ENCODE peak calls at places on chromosome 9, in four cellular contexts. One of them, this sample, is unnamed.

GRCh38 chr9:19875291-19875910 is 86.6 kb upstream of the SLC24A2 start:
- DNase-seq in right lobe of liver: no peak
- DNase-seq in neuronal stem cell: no peak
- DNase-seq in A673: no peak
- DNase-seq in this sample: no peak

GRCh38 chr9:74953235-74953741 is 576 bp upstream of the C9orf40 start:
- DNase-seq in right lobe of liver: no peak
- DNase-seq in neuronal stem cell: no peak
- DNase-seq in A673: no peak
- DNase-seq in this sample: no peak

GRCh38 chr9:16870606-16871357 is at the start of gene BNC2:
- DNase-seq in right lobe of liver: peak; percentile 57
- DNase-seq in neuronal stem cell: peak; percentile 73
- DNase-seq in A673: peak; percentile 7
- DNase-seq in this sample: no peak

GRCh38 chr9:94799578-94800264 is 73.2 kb downstream of the AOPEP start:
- DNase-seq in right lobe of liver: no peak
- DNase-seq in neuronal stem cell: no peak
- DNase-seq in A673: peak; percentile 18
- DNase-seq in this sample: no peak

GRCh38 chr9:131810351-131811170 is 70.7 kb upstream of the RAPGEF1 start:
- DNase-seq in right lobe of liver: no peak
- DNase-seq in neuronal stem cell: no peak
- DNase-seq in A673: no peak
- DNase-seq in this sample: no peak

GRCh38 chr9:114860187-114860586 is 54.3 kb upstream of the TNFSF15 start:
- DNase-seq in right lobe of liver: no peak
- DNase-seq in neuronal stem cell: no peak
- DNase-seq in A673: no peak
- DNase-seq in this sample: no peak

GRCh38 chr9:126838895-126839294 is 21.5 kb upstream of the ZBTB34 start:
- DNase-seq in right lobe of liver: no peak
- DNase-seq in neuronal stem cell: no peak
- DNase-seq in A673: no peak
- DNase-seq in this sample: no peak

GRCh38 chr9:128286435-128286834 is 10.4 kb downstream of the SWI5 start:
- DNase-seq in right lobe of liver: no peak
- DNase-seq in neuronal stem cell: no peak
- DNase-seq in A673: no peak
- DNase-seq in this sample: no peak

GRCh38 chr9:2403701-2404100 is 217.9 kb upstream of the VLDLR start:
- DNase-seq in right lobe of liver: no peak
- DNase-seq in neuronal stem cell: no peak
- DNase-seq in A673: no peak
- DNase-seq in this sample: no peak

GRCh38 chr9:122004589-122004988 is 88.5 kb downstream of the TTLL11 start:
- DNase-seq in right lobe of liver: no peak
- DNase-seq in neuronal stem cell: no peak
- DNase-seq in A673: no peak
- DNase-seq in this sample: no peak

GRCh38 chr9:81694541-81694940 is 5.2 kb upstream of the TLE1 start:
- DNase-seq in right lobe of liver: no peak
- DNase-seq in neuronal stem cell: no peak
- DNase-seq in A673: no peak
- DNase-seq in this sample: no peak
- H3K27ac ChIP-seq in right lobe of liver: no peak overlapping the region
- H3K27ac ChIP-seq in neuronal stem cell: no peak overlapping the region
- H3K27ac ChIP-seq in A673: no peak overlapping the region
- H3K27ac ChIP-seq in this sample: no peak overlapping the region

GRCh38 chr9:7936201-7936600 is 136.6 kb upstream of the DMAC1 start:
- DNase-seq in right lobe of liver: no peak
- DNase-seq in neuronal stem cell: no peak
- DNase-seq in A673: no peak
- DNase-seq in this sample: no peak
- H3K27ac ChIP-seq in right lobe of liver: no peak overlapping the region
- H3K27ac ChIP-seq in neuronal stem cell: no peak overlapping the region
- H3K27ac ChIP-seq in A673: no peak overlapping the region
- H3K27ac ChIP-seq in this sample: no peak overlapping the region

DNA sequence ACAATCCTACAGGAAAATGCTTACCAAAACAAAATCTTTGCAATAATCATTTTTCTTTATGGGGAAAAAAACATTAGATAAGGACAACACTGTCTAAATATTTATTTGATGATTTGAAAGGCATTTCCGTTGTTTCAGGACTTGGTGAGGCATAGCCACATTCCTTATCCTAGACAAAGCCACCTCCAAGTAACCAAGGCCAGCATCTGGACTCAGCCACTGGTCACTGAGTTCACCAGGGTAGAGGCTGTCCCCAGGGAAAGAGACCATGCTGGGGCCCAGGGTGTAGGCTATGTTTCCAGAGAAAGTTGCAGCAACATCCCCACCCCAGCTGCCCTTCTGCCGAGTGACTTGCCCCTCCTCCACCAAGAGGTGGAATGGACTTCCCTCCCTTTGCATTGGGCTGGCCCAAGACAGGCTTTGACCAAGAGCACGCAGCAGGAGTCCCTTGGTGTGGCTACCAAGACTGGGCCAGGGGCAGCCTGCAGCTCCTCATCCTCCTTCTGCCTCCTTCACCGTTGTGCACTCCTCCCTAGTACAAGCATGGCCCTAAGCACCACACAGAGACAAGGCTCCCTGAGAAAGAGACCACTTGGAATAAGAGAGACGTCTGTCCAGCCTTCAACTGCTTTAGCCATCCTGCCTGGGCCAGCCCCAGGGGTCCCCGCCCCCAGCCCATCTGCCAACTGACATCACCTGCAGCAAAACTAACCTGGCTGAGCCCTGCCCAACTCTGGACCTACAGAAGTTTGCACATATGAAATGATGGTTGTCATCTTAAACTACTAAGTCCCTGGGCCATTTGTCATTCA is 68.1 kb upstream of the SPIN1 start:
- DNase-seq in right lobe of liver: no peak
- DNase-seq in neuronal stem cell: no peak
- DNase-seq in A673: no peak
- DNase-seq in this sample: no peak
- H3K27ac ChIP-seq in right lobe of liver: no peak overlapping the region
- H3K27ac ChIP-seq in neuronal stem cell: no peak overlapping the region
- H3K27ac ChIP-seq in A673: no peak overlapping the region
- H3K27ac ChIP-seq in this sample: no peak overlapping the region

GRCh38 chr9:113388833-113389232 is 12.0 kb upstream of the HDHD3 start:
- DNase-seq in right lobe of liver: peak; percentile 90
- DNase-seq in neuronal stem cell: no peak
- DNase-seq in A673: no peak
- DNase-seq in this sample: peak; percentile 93

GRCh38 chr9:113391917-113392316 is 9.2 kb downstream of the ALAD start:
- DNase-seq in right lobe of liver: no peak
- DNase-seq in neuronal stem cell: no peak
- DNase-seq in A673: no peak
- DNase-seq in this sample: no peak

GRCh38 chr9:113390192-113390960 is 10.7 kb downstream of the ALAD start:
- DNase-seq in right lobe of liver: no peak
- DNase-seq in neuronal stem cell: no peak
- DNase-seq in A673: no peak
- DNase-seq in this sample: no peak

GRCh38 chr9:113387560-113388230 is 10.9 kb upstream of the HDHD3 start:
- DNase-seq in right lobe of liver: peak; percentile 84
- DNase-seq in neuronal stem cell: no peak
- DNase-seq in A673: no peak
- DNase-seq in this sample: no peak

DNA sequence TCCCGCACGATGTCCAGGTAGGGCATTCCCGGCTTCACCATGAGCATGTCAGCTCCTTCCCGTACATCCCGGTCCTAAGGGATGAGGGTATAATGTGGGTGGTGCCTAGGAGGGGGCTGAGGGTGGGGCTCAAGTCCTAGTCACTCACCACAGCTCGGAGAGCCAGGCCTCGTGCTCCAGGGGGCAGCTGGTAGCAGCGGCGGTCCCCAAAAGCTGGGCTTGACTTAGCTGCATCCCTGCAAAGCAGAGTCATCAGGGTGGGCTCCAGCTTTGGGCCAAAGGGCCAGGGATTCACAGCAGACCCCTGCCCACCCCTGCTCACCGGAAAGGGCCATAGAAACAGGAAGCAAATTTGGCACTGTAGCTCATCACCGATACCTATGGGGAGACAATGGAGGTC is 11.6 kb downstream of the ALAD start:
- DNase-seq in right lobe of liver: no peak
- DNase-seq in neuronal stem cell: no peak
- DNase-seq in A673: no peak
- DNase-seq in this sample: no peak
- H3K27ac ChIP-seq in right lobe of liver: no peak overlapping the region
- H3K27ac ChIP-seq in neuronal stem cell: no peak overlapping the region
- H3K27ac ChIP-seq in A673: no peak overlapping the region
- H3K27ac ChIP-seq in this sample: peak overlapping the region; percentile 77

GRCh38 chr9:92098638-92099037 is 16.6 kb downstream of the SPTLC1 start:
- DNase-seq in right lobe of liver: no peak
- DNase-seq in neuronal stem cell: no peak
- DNase-seq in A673: peak; percentile 5
- DNase-seq in this sample: no peak
- H3K27ac ChIP-seq in right lobe of liver: no peak overlapping the region
- H3K27ac ChIP-seq in neuronal stem cell: no peak overlapping the region
- H3K27ac ChIP-seq in A673: no peak overlapping the region
- H3K27ac ChIP-seq in this sample: no peak overlapping the region

GRCh38 chr9:136160939-136161610 is 42.4 kb upstream of the TMEM250 start:
- DNase-seq in right lobe of liver: peak; percentile 30
- DNase-seq in neuronal stem cell: no peak
- DNase-seq in A673: no peak
- DNase-seq in this sample: no peak

GRCh38 chr9:136160321-136160938 is 41.8 kb upstream of the TMEM250 start:
- DNase-seq in right lobe of liver: peak; percentile 44
- DNase-seq in neuronal stem cell: no peak
- DNase-seq in A673: no peak
- DNase-seq in this sample: peak; percentile 38

GRCh38 chr9:136157477-136158265 is 39.0 kb upstream of the TMEM250 start:
- DNase-seq in right lobe of liver: no peak
- DNase-seq in neuronal stem cell: no peak
- DNase-seq in A673: no peak
- DNase-seq in this sample: no peak

GRCh38 chr9:136156216-136157120 is 37.8 kb upstream of the TMEM250 start:
- DNase-seq in right lobe of liver: no peak
- DNase-seq in neuronal stem cell: no peak
- DNase-seq in A673: no peak
- DNase-seq in this sample: no peak

GRCh38 chr9:136159851-136160250 is 41.2 kb upstream of the TMEM250 start:
- DNase-seq in right lobe of liver: peak; percentile 31
- DNase-seq in neuronal stem cell: no peak
- DNase-seq in A673: no peak
- DNase-seq in this sample: no peak
- H3K27ac ChIP-seq in right lobe of liver: no peak overlapping the region
- H3K27ac ChIP-seq in neuronal stem cell: peak overlapping the region; percentile 26
- H3K27ac ChIP-seq in A673: no peak overlapping the region
- H3K27ac ChIP-seq in this sample: no peak overlapping the region

This sample was measured in pancreas.